ENCODE peak calls at places on chromosomes 13 and 19, in eight cellular contexts. U is bronchial epithelial cell, Q is DND-41, P is cardiac muscle cell, Y is AG09319, H is Peyer's patch, Z is MCF 10A, J is choroid plexus epithelial cell. I is an unnamed sample.

GRCh38 chr13:81184556-81185265 is 843.8 kb upstream of the SPRY2 start:
- DNase-seq in Q (no peak), H (no peak), U (peak), P (no peak), Z (peak), Y (no peak), J (no peak), I (no peak)

GRCh38 chr19:13748169-13748884 is 16.0 kb upstream of the MRI1 start:
- DNase-seq in Q (no peak), J (peak), Y (no peak), P (peak), Z (peak), H (no peak), U (peak), I (peak)

GRCh38 chr13:48066310-48066989 is 28.5 kb downstream of the MED4 start:
- DNase-seq in P (peak), Y (no peak), U (peak), H (no peak), Q (peak), Z (peak), J (peak), I (peak)

GRCh38 chr19:34651747-34652146 is 25.2 kb downstream of the SCGB2B2 start:
- DNase-seq in Z (no peak), H (no peak), U (no peak), P (no peak), Y (no peak), Q (no peak), J (no peak), I (no peak)

GRCh38 chr13:30179547-30180256 is 127.6 kb downstream of the KATNAL1 start:
- DNase-seq in Q (no peak), U (no peak), Y (no peak), P (no peak), H (no peak), Z (no peak), J (no peak), I (no peak)

GRCh38 chr13:50796463-50796862 is 47.0 kb downstream of the DLEU7 start:
- DNase-seq in J (no peak), Q (no peak), P (no peak), U (no peak), H (no peak), Z (no peak), Y (no peak), I (peak)

GRCh38 chr13:84655677-84656076 is 773.4 kb upstream of the SLITRK1 start:
- DNase-seq in P (peak), Z (peak), J (peak), U (no peak), Q (no peak), Y (no peak), H (no peak), I (no peak)

GRCh38 chr19:2059422-2060201 is 8.6 kb upstream of the MKNK2 start:
- DNase-seq in Y (peak), Q (no peak), Z (peak), U (peak), H (peak), P (peak), J (peak), I (no peak)

GRCh38 chr13:110476220-110476617 is 85.3 kb downstream of the RAB20 start:
- DNase-seq in P (no peak), Q (no peak), H (no peak), Z (no peak), J (no peak), U (no peak), Y (no peak), I (no peak)

GRCh38 chr13:37716395-37716794 is 117.8 kb upstream of the POSTN start:
- DNase-seq in H (no peak), Q (no peak), U (no peak), Y (no peak), J (peak), Z (no peak), P (peak), I (no peak)

GRCh38 chr19:2867025-2867991 is at the start of gene ZNF556:
- DNase-seq in Z (no peak), H (no peak), J (no peak), U (peak), Y (no peak), Q (peak), P (no peak), I (peak)

GRCh38 chr13:112960671-112961070 is 8.3 kb upstream of the MCF2L start:
- DNase-seq in Z (no peak), H (no peak), P (no peak), U (no peak), Y (no peak), J (no peak), Q (no peak), I (no peak)

GRCh38 chr13:78409172-78409571 is 194.2 kb downstream of the POU4F1 start:
- DNase-seq in H (no peak), Q (no peak), U (no peak), Y (no peak), Z (no peak), J (no peak), P (no peak), I (no peak)

DNA sequence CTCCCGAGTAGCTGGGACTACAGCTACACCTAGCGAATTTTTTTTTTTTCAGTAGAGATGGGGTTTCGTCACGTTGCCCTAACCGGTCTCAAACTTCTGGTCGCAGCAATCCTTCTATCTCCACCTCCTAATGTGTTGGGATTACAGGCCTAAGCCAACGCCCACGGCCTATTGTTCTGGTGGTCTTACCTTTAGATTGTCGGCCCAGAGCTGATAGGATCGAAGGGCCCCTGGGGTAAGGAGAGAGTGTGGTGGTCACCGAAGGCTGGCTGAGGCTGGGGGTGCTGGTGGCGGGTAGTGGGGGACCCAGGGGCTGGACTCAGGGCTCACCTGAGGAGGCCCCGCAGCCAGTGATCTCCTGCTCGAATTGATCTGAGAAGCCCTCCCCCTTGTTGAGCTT is 7.0 kb downstream of the CRB3 start:
- DNase-seq in Z (no peak), U (no peak), H (no peak), Q (no peak), P (no peak), J (no peak), Y (no peak), I (no peak)
- TF ChIP-seq CTCF in Z (no peak), U (no peak), H (no peak), Q (no peak), P (no peak), J (no peak), Y (no peak), I (no peak)

DNA sequence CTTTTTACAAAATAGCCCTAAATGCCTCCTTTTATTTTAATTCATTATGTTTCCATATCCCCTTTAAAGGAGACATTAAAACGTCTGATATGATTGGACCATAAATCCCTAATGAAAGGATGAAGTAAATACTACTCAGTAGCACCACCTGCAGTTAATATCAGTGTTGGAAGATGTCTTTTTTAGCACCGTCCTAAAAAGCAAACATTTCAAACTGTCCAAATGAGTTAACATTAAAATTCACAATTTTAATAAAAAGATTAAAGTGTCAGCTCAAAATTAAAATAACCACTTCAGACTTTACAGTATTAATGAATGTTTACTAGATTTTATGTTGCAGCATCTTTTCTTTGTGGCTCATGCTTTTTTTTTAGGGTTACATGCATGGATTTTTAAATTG is 12.3 kb downstream of the ZNF507 start:
- DNase-seq in H (no peak), U (peak), Y (no peak), J (peak), Q (no peak), P (peak), Z (no peak), I (no peak)
- TF ChIP-seq CTCF in H (peak), U (peak), Y (peak), J (peak), Q (peak), P (peak), Z (no peak), I (no peak)

GRCh38 chr13:82758056-82758455 is 1124.2 kb downstream of the SLITRK1 start:
- DNase-seq in Z (peak), P (peak), H (no peak), J (peak), Y (no peak), Q (no peak), U (peak), I (no peak)
- TF ChIP-seq CTCF in Z (peak), P (peak), H (no peak), J (peak), Y (no peak), Q (peak), U (peak), I (no peak)

GRCh38 chr19:47256688-47257410 is 524 bp downstream of the CCDC9 start:
- DNase-seq in Z (peak), Y (peak), Q (peak), U (peak), P (peak), J (peak), H (peak), I (peak)
- TF ChIP-seq CTCF in Z (no peak), Y (no peak), Q (no peak), U (no peak), P (no peak), J (no peak), H (no peak), I (no peak)

GRCh38 chr19:16441661-16442071 is 30.1 kb downstream of the EPS15L1 start:
- DNase-seq in Q (no peak), J (peak), P (no peak), U (no peak), H (no peak), Z (peak), Y (no peak), I (peak)

GRCh38 chr19:16433986-16434385 is 37.8 kb downstream of the EPS15L1 start:
- DNase-seq in Z (no peak), U (no peak), J (no peak), H (no peak), P (no peak), Y (no peak), Q (no peak), I (no peak)

GRCh38 chr19:16435999-16436650 is 35.6 kb downstream of the EPS15L1 start:
- DNase-seq in Y (no peak), U (no peak), P (peak), Z (no peak), H (no peak), J (peak), Q (no peak), I (no peak)

GRCh38 chr19:16435238-16435911 is 36.4 kb downstream of the EPS15L1 start:
- DNase-seq in P (peak), J (peak), Q (no peak), Z (peak), U (no peak), Y (peak), H (no peak), I (no peak)

DNA sequence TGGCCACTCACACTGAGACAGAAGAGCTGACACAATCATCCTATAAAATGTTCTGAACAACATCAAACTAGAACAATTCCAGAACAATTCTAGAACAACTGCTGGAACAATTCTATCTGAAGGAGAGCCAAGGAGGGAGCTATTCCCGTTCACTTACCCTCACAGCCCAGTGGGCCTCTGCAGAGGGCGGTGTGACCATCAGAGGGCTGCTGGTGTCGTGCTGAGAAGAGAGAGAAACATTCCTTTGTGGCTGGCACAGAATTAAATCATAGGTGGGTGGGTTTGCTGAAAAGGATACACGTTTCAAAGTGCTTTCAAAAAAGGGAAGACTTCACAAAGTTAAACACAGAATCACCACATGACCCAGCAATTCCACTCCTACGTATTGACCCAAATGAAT is 35.0 kb downstream of the EPS15L1 start:
- DNase-seq in U (no peak), Q (no peak), Y (no peak), P (no peak), H (no peak), J (peak), Z (no peak), I (no peak)
- TF ChIP-seq CTCF in U (no peak), Q (no peak), Y (no peak), P (no peak), H (no peak), J (peak), Z (no peak), I (no peak)